ENCODE peak calls at places on chromosomes 12 and 14, in eight cellular contexts. N is COR-L47; P is stimulated activated CD4-positive, alpha-beta T cell treated with anti-CD3 and anti-CD28 coated beads, TNF-alpha, amount 100 ng/mL, for 1 hour; A is hepatocyte; S is GM23248; D is memory B cell; U is activated CD8-positive, alpha-beta memory T cell treated with anti-CD3 and anti-CD28 coated beads for 48 hours; X is cerebellar cortex. Y is an unnamed sample.
A peak's percentile ranks its signal among the peaks of the same experiment; 100 is the strongest.

GRCh38 chr12:108615918-108616317 is 17.8 kb downstream of the SELPLG start:
- DNase-seq in N (no peak), P (no peak), A (no peak), S (no peak), D (no peak), U (no peak), X (no peak), Y (no peak)

GRCh38 chr12:26771861-26772260 is 61.1 kb downstream of the ITPR2 start:
- DNase-seq in N (no peak), P (no peak), A (no peak), S (no peak), D (no peak), U (no peak), X (no peak), Y (no peak)

GRCh38 chr12:75081305-75081704 is 128.3 kb downstream of the KCNC2 start:
- DNase-seq in N (no peak), P (no peak), A (no peak), S (no peak), D (no peak), U (no peak), X (no peak), Y (no peak)

GRCh38 chr14:100548939-100549338 is 38.3 kb downstream of the BEGAIN start:
- DNase-seq in N (no peak), P (no peak), A (no peak), S (no peak), D (no peak), U (no peak), X (no peak), Y (no peak)

GRCh38 chr12:108605000-108605689 is 7.3 kb upstream of the TMEM119 start:
- DNase-seq in N (no peak), P (no peak), A (no peak), S (no peak), D (no peak), U (no peak), X (no peak), Y (no peak)

GRCh38 chr14:68308695-68309094 is 484.2 kb downstream of the ZFP36L1 start:
- DNase-seq in N (no peak), P (no peak), A (no peak), S (peak; percentile 10), D (no peak), U (no peak), X (no peak), Y (no peak)

GRCh38 chr12:57230381-57231155 is 1.1 kb downstream of the SHMT2 start:
- DNase-seq in N (no peak), P (no peak), A (no peak), S (peak; percentile 52), D (no peak), U (no peak), X (no peak), Y (peak; percentile 52)

GRCh38 chr12:128783129-128783574 is 40.6 kb downstream of the SLC15A4 start:
- DNase-seq in N (no peak), P (no peak), A (no peak), S (peak; percentile 52), D (peak; percentile 68), U (no peak), X (no peak), Y (no peak)

GRCh38 chr14:93280743-93281142 is 52.1 kb downstream of the BTBD7 start:
- DNase-seq in N (no peak), P (no peak), A (no peak), S (no peak), D (no peak), U (no peak), X (no peak), Y (no peak)

GRCh38 chr14:52802597-52802996 is 11.2 kb upstream of the GNPNAT1 start:
- DNase-seq in N (no peak), P (no peak), A (no peak), S (peak; percentile 95), D (no peak), U (no peak), X (no peak), Y (no peak)

GRCh38 chr14:22980672-22981089 is 1.7 kb downstream of the AJUBA start:
- DNase-seq in N (no peak), P (no peak), A (peak; percentile 85), S (peak; percentile 63), D (no peak), U (no peak), X (no peak), Y (peak; percentile 42)

GRCh38 chr14:106846218-106846617 is 1319.8 kb downstream of the TMEM121 start:
- DNase-seq in N (no peak), P (no peak), A (no peak), S (no peak), D (no peak), U (no peak), X (no peak), Y (no peak)

GRCh38 chr14:96424104-96424989 is 32.4 kb downstream of the AK7 start:
- DNase-seq in N (peak; percentile 80), P (no peak), A (peak; percentile 87), S (peak; percentile 82), D (peak; percentile 19), U (peak; percentile 5), X (peak; percentile 86), Y (peak; percentile 86)

GRCh38 chr12:2412305-2412643 is 359.5 kb downstream of the CACNA1C start:
- DNase-seq in N (no peak), P (no peak), A (no peak), S (no peak), D (no peak), U (no peak), X (no peak), Y (no peak)

GRCh38 chr14:50928002-50928635 is 16.2 kb downstream of the PYGL start:
- DNase-seq in N (no peak), P (no peak), A (no peak), S (peak; percentile 97), D (no peak), U (no peak), X (no peak), Y (no peak)

GRCh38 chr12:119051474-119051873 is 70.1 kb downstream of the SRRM4 start:
- DNase-seq in N (no peak), P (no peak), A (no peak), S (no peak), D (no peak), U (no peak), X (no peak), Y (no peak)

GRCh38 chr12:12582895-12583303 is 20.2 kb upstream of the DUSP16 start:
- DNase-seq in N (no peak), P (no peak), A (peak; percentile 58), S (peak; percentile 52), D (no peak), U (peak; percentile 11), X (no peak), Y (peak; percentile 75)

GRCh38 chr12:6273931-6274687 is 36.4 kb upstream of the PLEKHG6 start:
- DNase-seq in N (no peak), P (no peak), A (no peak), S (no peak), D (no peak), U (no peak), X (no peak), Y (peak; percentile 80)

GRCh38 chr12:81245918-81246611 is 168.2 kb downstream of the ACSS3 start:
- DNase-seq in N (peak; percentile 43), P (no peak), A (peak; percentile 6), S (no peak), D (no peak), U (no peak), X (no peak), Y (no peak)

GRCh38 chr12:126084480-126084879 is 1019.2 kb downstream of the AACS start:
- DNase-seq in N (no peak), P (no peak), A (no peak), S (no peak), D (no peak), U (no peak), X (no peak), Y (no peak)

GRCh38 chr12:131895640-131896079 is 1.2 kb downstream of the ULK1 start:
- DNase-seq in N (no peak), P (no peak), A (peak; percentile 30), S (no peak), D (no peak), U (no peak), X (no peak), Y (no peak)

GRCh38 chr12:103793046-103793445 is 48.0 kb downstream of the NT5DC3 start:
- DNase-seq in N (no peak), P (no peak), A (no peak), S (no peak), D (no peak), U (no peak), X (no peak), Y (no peak)

GRCh38 chr12:56632701-56633464 is 2.8 kb upstream of the BAZ2A start:
- DNase-seq in N (no peak), P (no peak), A (no peak), S (peak; percentile 55), D (no peak), U (no peak), X (no peak), Y (no peak)

GRCh38 chr12:120774169-120774916 is 48.7 kb downstream of the ACADS start:
- DNase-seq in N (no peak), P (no peak), A (no peak), S (no peak), D (no peak), U (no peak), X (no peak), Y (no peak)

Y was measured in HT-29.